ENCODE peak calls at places on chromosomes 4 and X, in eight cellular contexts. E, A, U, B, Y, Z, T and D are unnamed samples.

GRCh38 chr4:6992728-6993655 is 50.2 kb upstream of the TADA2B start:
- DNase-seq in Y (no peak), A (peak; percentile 78), T (no peak), B (peak; percentile 38), U (peak; percentile 38), E (peak; percentile 75), Z (no peak), D (no peak)

GRCh38 chrX:109954955-109955354 is 48.0 kb upstream of the TMEM164 start:
- DNase-seq in A (no peak), Z (no peak), T (no peak), E (no peak), U (peak; percentile 41), B (peak; percentile 14), Y (no peak), D (no peak)

GRCh38 chrX:111519215-111519614 is 7.8 kb downstream of the SERTM2 start:
- DNase-seq in B (no peak), Z (peak; percentile 73), T (peak; percentile 50), E (peak; percentile 22), U (no peak), A (peak; percentile 56), Y (peak; percentile 70), D (no peak)

GRCh38 chr4:142901166-142901662 is 55.1 kb upstream of the INPP4B start:
- DNase-seq in Z (no peak), U (peak; percentile 15), A (no peak), B (peak; percentile 45), E (no peak), T (no peak), Y (no peak), D (no peak)

GRCh38 chr4:28391877-28392276 is 1531.2 kb downstream of the STIM2 start:
- DNase-seq in T (no peak), B (peak; percentile 79), A (no peak), Z (no peak), U (no peak), E (no peak), Y (no peak), D (no peak)

GRCh38 chrX:85084770-85085393 is 81.2 kb downstream of the APOOL start:
- DNase-seq in U (peak; percentile 55), A (peak; percentile 8), Y (peak; percentile 17), E (peak; percentile 50), B (peak; percentile 34), T (peak; percentile 20), Z (peak; percentile 48), D (peak; percentile 33)

GRCh38 chr4:140935259-140935658 is 179.1 kb upstream of the TBC1D9 start:
- DNase-seq in A (no peak), B (peak; percentile 19), U (no peak), Z (peak; percentile 8), T (no peak), E (peak; percentile 70), Y (no peak), D (no peak)

GRCh38 chr4:187993827-187994226 is 1.7 kb upstream of the ZFP42 start:
- DNase-seq in A (no peak), B (no peak), U (peak; percentile 49), E (no peak), Z (peak; percentile 26), T (peak; percentile 87), Y (peak; percentile 58), D (no peak)

GRCh38 chr4:20249333-20249732 is 2.4 kb upstream of the SLIT2 start:
- DNase-seq in E (peak; percentile 51), B (peak; percentile 76), Y (peak; percentile 25), Z (peak; percentile 21), A (peak; percentile 22), U (peak; percentile 63), T (no peak), D (no peak)

GRCh38 chr4:55125087-55125721 is at the start of gene KDR:
- DNase-seq in Z (peak; percentile 45), B (peak; percentile 51), U (peak; percentile 29), Y (peak; percentile 90), T (peak; percentile 90), A (no peak), E (peak; percentile 82), D (no peak)

DNA sequence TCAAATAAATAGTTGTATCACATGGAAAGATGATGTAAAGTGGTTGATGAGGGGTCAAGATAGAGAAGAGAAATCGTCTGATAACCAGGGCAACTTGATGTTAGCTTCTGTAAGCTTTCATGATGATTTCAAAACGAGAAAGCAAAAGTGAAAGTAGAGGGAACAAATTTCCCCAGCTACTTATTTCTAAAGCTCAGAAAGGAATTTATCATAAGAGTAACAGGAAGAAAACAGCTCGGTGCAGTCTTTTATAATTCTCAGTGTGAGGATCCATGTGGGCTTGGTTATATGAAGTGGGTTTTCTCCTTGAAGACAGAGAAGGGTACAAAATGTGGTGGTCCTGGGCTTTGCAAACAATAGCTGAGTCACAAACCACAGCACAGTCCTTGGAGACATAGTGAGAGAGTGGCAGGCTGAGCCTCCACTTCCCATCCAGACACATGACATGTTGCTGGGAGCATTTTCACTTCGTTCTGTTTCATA is 32.1 kb upstream of the GLRA2 start:
- DNase-seq in Y (no peak), U (no peak), E (no peak), T (no peak), A (peak; percentile 56), B (peak; percentile 31), Z (no peak), D (no peak)
- TF ChIP-seq EZH2phosphoT487 in Y (no peak), U (no peak), E (no peak), T (no peak), A (no peak), B (no peak), Z (no peak), D (no peak)

DNA sequence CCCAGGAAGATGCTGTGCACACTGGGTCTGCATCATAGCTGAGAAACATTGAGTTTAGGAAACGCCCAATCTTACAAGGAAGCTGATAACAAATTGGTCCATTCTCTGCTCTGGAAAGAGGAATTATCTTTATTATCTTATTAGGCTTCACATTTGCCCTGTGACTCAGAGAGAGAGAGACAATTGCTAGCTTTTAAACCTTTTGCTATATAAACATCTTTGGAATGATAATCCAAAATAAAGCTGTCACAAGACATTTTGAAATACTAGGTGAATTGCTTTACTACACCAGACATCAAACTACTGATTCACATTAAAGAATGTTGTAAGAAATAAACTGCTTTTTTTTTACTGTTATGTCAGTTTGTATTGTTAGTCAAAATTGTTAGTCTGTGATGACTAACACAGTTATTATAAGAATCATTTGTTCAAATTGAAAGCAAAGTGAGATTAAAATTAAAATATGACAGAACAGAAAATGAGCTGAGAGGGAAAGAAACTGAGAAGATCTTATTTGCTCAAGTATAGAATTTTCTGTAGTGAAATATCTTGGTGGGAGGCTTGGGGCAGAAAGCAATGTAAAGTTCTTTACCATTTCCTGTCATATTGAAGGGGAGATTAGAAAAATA is 765.4 kb upstream of the PCDH10 start:
- DNase-seq in Z (peak; percentile 9), Y (no peak), A (no peak), E (no peak), T (no peak), B (no peak), U (peak; percentile 33), D (no peak)
- TF ChIP-seq EZH2phosphoT487 in Z (no peak), Y (no peak), A (no peak), E (no peak), T (no peak), B (no peak), U (no peak), D (no peak)

DNA sequence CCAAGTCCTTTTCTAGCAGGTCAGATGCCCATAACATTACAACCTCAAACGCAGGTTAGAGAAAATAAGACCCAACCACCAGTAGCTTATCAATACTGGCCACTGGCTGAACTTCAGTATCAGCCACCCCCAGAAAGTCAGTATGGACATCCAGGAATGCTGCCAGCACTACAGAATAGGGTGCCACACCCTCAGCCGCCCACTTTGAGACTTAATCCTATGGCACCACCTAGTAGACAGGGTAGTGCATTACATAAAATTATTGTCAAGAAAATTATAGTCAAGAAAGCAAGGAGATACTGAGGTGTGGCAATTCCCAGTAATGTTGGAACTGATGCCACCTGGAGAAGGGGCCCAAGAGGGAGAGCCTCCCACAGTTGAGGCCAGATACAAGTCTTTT is 19.9 kb upstream of the TRIM61 start:
- DNase-seq in Z (no peak), U (peak; percentile 54), B (peak; percentile 66), A (peak; percentile 16), E (no peak), T (peak; percentile 15), Y (no peak), D (peak; percentile 20)
- TF ChIP-seq EZH2phosphoT487 in Z (no peak), U (no peak), B (no peak), A (no peak), E (no peak), T (no peak), Y (no peak), D (no peak)

GRCh38 chrX:108001218-108001814 is 19.1 kb upstream of the TEX13B start:
- DNase-seq in A (peak; percentile 64), Y (peak; percentile 50), B (peak; percentile 38), Z (peak; percentile 51), E (peak; percentile 19), U (peak; percentile 83), T (peak; percentile 68), D (peak; percentile 53)
- TF ChIP-seq EZH2phosphoT487 in A (no peak), Y (no peak), B (no peak), Z (no peak), E (no peak), U (no peak), T (no peak), D (no peak)

GRCh38 chr4:168831585-168831918 is 178.5 kb downstream of the CBR4 start:
- DNase-seq in Z (no peak), T (no peak), Y (no peak), U (no peak), E (peak; percentile 44), B (peak; percentile 17), A (no peak), D (no peak)

GRCh38 chr4:168832746-168833575 is 177.1 kb downstream of the CBR4 start:
- DNase-seq in U (no peak), A (no peak), Z (peak; percentile 51), B (peak; percentile 71), T (peak; percentile 78), Y (peak; percentile 79), E (peak; percentile 84), D (no peak)

GRCh38 chr4:168835880-168836454 is 174.1 kb downstream of the CBR4 start:
- DNase-seq in A (no peak), T (no peak), B (no peak), Y (no peak), Z (no peak), E (no peak), U (no peak), D (no peak)

GRCh38 chr4:168830777-168831512 is 179.1 kb downstream of the CBR4 start:
- DNase-seq in T (no peak), A (no peak), Z (no peak), Y (no peak), B (peak; percentile 53), E (peak; percentile 32), U (peak; percentile 35), D (no peak)

DNA sequence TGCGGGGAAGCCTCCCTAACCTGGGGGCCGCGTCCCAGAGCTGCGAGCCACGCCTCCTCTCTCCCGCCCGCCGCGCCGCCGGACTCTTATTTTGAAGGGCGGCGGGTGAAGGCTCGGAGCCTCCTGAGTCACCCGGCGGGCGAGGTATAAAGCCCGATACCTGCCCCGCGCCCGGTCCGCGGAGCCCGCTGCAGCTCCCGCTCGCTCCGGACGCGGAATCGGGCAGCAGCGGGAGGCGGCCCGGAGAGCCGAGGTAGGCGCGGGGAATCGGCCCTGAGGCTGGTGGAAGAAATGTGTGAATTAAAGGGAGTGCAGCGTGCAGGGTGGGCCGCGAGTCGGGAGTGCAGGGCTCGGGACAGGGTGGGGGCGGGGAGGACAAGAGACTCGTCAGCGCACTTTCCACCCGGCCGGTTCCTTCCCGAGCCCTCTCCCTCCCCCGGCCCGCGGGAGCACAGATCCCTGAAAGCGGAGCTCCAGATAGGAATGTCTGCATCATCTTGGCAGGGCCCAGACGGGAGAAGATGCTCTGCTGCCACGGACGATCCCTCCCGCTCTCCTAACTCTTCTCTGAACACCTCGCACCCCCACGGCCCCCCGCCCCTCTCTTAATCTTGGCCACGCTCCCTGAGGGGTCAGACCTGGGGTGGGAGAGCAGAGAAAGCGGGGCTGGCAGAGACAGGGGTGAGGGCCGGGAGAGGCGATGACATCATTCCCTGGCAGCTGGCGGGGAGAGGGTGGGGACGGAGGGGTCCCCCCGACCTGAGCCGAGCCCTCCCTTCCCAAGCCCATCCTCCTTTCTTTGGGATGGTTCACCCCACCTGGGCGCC is 177.9 kb downstream of the CBR4 start:
- DNase-seq in Z (peak; percentile 93), A (peak; percentile 86), U (peak; percentile 78), B (peak; percentile 91), Y (peak; percentile 89), E (peak; percentile 86), T (peak; percentile 97), D (peak; percentile 68)
- TF ChIP-seq EZH2phosphoT487 in Z (no peak), A (no peak), U (no peak), B (no peak), Y (no peak), E (no peak), T (no peak), D (no peak)